ENCODE peak calls at places on chromosomes 2 and 18, in four cellular contexts. C is A549, F is H1, G is HepG2. B is an unnamed sample.

GRCh38 chr18:68699043-68699442 is 15.9 kb downstream of the TMX3 start:
- DNase-seq in C (no peak), F (no peak), G (no peak), B (no peak)

GRCh38 chr18:63152096-63152495 is 167.5 kb downstream of the BCL2 start:
- DNase-seq in C (no peak), F (no peak), G (no peak), B (no peak)

GRCh38 chr18:11989966-11990380 is 8.7 kb downstream of the IMPA2 start:
- DNase-seq in C (no peak), F (no peak), G (no peak), B (no peak)

GRCh38 chr18:62281684-62282083 is 43.4 kb upstream of the TNFRSF11A start:
- DNase-seq in C (no peak), F (no peak), G (no peak), B (no peak)

GRCh38 chr2:584863-585823 is 92.1 kb downstream of the TMEM18 start:
- DNase-seq in C (no peak), F (peak; percentile 42), G (no peak), B (no peak)

GRCh38 chr2:160334028-160334729 is 134.1 kb upstream of the ITGB6 start:
- DNase-seq in C (no peak), F (no peak), G (no peak), B (no peak)

GRCh38 chr2:195818521-195818920 is 161.5 kb downstream of the SLC39A10 start:
- DNase-seq in C (no peak), F (no peak), G (no peak), B (no peak)

GRCh38 chr2:43132523-43133301 is 93.7 kb downstream of the ZFP36L2 start:
- DNase-seq in C (no peak), F (no peak), G (no peak), B (no peak)

GRCh38 chr2:37894601-37895000 is 30.5 kb upstream of the RMDN2 start:
- DNase-seq in C (no peak), F (no peak), G (no peak), B (no peak)

GRCh38 chr2:37898448-37898847 is 26.6 kb upstream of the RMDN2 start:
- DNase-seq in C (no peak), F (no peak), G (no peak), B (no peak)

GRCh38 chr2:37895135-37895534 is 30.0 kb upstream of the RMDN2 start:
- DNase-seq in C (no peak), F (no peak), G (no peak), B (no peak)

GRCh38 chr2:37897511-37897910 is 27.6 kb upstream of the RMDN2 start:
- DNase-seq in C (no peak), F (no peak), G (no peak), B (no peak)

GRCh38 chr2:37896319-37896718 is 28.8 kb upstream of the RMDN2 start:
- DNase-seq in C (no peak), F (no peak), G (peak; percentile 56), B (no peak)
- TF ChIP-seq CTCF in C (peak; percentile 14), F (peak; percentile 49), G (peak; percentile 80), B (peak; percentile 9)

GRCh38 chr2:190359896-190360376 is 16.5 kb downstream of the INPP1 start:
- DNase-seq in C (no peak), F (no peak), G (peak; percentile 51), B (no peak)
- TF ChIP-seq JUN in C (no peak), F (no peak), G (peak; percentile 30), B (no peak)

GRCh38 chr2:121287956-121288355 is 3.0 kb upstream of the TFCP2L1 start:
- DNase-seq in C (no peak), F (no peak), G (no peak), B (no peak)

GRCh38 chr2:121286506-121286905 is 1.5 kb upstream of the TFCP2L1 start:
- DNase-seq in C (no peak), F (no peak), G (no peak), B (no peak)

GRCh38 chr2:121285926-121286325 is 924 bp upstream of the TFCP2L1 start:
- DNase-seq in C (no peak), F (no peak), G (no peak), B (no peak)

GRCh38 chr2:121288454-121289231 is 3.6 kb upstream of the TFCP2L1 start:
- DNase-seq in C (no peak), F (no peak), G (no peak), B (no peak)

DNA sequence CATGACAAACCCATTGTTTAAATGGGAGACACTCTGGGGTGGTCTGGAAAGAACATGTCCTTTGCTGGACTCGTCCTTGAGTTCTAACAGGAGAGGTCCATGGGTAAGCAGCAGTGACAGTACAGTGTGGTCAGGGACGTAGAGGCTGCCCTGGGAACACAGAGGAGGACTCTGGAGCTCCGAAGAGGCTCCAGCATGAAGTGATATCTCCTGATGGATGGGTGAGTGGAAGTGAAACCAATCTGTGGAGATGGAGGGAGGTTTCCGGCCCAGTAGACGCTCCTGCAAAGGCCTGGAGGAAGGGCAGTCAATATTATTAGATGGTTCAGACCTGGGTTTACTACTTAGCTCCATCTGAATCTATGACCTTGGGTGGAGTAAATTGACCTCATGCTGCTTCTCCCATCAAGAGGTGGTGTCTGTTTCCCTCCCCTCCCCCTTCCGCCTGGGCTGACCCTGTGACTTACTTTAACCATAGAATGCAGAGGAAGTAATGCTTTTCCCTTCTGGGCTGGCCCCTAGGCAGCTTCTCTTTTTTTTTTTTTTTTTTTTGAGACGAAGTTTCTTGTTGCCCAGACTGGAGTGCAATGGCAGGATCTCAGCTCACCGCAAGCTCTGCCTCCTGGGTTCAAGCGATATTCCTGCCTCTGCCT is 2.3 kb upstream of the TFCP2L1 start:
- DNase-seq in C (no peak), F (no peak), G (no peak), B (no peak)
- TF ChIP-seq RAD21 in C (no peak), F (no peak), G (no peak), B (no peak)

DNA sequence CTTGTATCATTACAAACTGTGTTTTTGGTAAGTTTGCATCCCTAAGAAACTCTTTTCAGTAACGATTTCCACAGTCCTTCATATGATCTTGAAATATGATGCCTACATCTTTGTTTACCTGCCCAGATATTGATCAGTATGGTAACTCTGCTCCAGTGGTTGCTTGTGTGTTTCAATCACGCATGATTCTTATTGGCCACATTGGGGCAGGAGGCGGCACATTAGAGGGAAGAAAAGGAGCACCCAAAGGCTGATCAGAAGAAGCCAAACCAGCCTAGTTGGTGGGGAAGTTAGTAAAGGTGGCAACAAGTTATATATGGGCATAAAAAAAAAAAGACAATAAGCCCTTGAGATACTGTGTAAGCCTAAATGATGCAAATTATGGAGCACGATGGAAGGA is 158.9 kb downstream of the RHBDD1 start:
- DNase-seq in C (no peak), F (no peak), G (peak; percentile 23), B (no peak)
- TF ChIP-seq CTCF in C (no peak), F (no peak), G (peak; percentile 56), B (no peak)

GRCh38 chr2:204913854-204914464 is 368.7 kb downstream of the PARD3B start:
- DNase-seq in C (no peak), F (no peak), G (no peak), B (peak; percentile 22)
- TF ChIP-seq JUN in C (no peak), F (no peak), G (no peak), B (no peak)

DNA sequence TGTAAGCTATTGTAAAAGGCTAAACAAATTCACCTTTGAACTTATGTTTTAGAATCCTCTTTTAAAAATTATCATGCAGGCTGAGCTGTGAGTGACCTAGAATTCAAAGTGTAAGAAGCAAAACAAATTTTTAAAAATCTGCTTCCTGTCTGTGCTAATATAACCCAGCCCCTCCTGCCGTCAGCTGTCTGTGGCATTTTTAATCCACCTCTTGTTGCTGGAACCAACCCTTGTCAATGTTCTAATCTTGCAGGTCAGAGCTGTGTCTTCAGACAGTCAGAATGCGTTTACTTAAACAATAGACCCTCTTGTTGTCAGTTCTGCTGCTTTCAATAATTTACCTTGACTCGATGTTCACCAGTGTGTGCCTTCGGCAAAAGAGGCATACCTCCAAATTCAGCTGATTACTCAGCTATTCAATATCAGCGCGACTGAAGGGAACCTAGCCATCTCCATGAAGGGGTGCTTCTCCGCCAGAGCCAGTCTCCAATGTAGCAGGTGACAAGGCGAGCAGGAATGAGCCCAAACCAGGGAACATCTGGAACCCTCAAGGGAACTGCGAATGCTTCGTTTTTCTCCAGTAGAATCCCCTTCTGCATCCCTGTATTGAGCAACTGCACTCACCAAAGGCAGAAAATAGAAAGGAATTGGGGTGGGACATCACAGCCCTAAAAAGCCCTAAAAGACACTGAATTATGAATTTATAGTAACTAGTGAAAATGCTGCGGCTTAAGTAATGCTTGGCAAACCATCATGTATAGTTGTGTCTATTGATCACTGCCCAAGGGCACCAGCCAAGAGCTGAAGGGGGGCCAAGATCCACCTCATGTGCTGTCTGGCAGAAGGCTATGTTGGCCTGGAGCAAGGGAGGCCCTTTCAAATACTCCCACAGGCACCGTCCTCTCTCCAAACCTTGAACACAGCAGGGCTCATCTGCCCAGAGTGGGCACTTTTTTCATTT is 62.5 kb downstream of the LYPD6B start:
- DNase-seq in C (no peak), F (no peak), G (no peak), B (no peak)
- TF ChIP-seq RAD21 in C (no peak), F (no peak), G (no peak), B (no peak)

GRCh38 chr2:233976087-233976486 is 58.9 kb downstream of the TRPM8 start:
- DNase-seq in C (no peak), F (no peak), G (no peak), B (no peak)

GRCh38 chr2:233974530-233975071 is 57.4 kb downstream of the TRPM8 start:
- DNase-seq in C (peak; percentile 93), F (no peak), G (peak; percentile 76), B (peak; percentile 48)

GRCh38 chr2:233977296-233977837 is 60.2 kb downstream of the TRPM8 start:
- DNase-seq in C (no peak), F (no peak), G (no peak), B (no peak)

GRCh38 chr2:233979748-233980147 is 62.6 kb downstream of the TRPM8 start:
- DNase-seq in C (no peak), F (no peak), G (no peak), B (no peak)

GRCh38 chr2:233976690-233977294 is 59.6 kb downstream of the TRPM8 start:
- DNase-seq in C (peak; percentile 64), F (no peak), G (peak; percentile 60), B (peak; percentile 7)
- TF ChIP-seq CTCF in C (peak; percentile 94), F (peak; percentile 53), G (peak; percentile 84), B (no peak)

DNA sequence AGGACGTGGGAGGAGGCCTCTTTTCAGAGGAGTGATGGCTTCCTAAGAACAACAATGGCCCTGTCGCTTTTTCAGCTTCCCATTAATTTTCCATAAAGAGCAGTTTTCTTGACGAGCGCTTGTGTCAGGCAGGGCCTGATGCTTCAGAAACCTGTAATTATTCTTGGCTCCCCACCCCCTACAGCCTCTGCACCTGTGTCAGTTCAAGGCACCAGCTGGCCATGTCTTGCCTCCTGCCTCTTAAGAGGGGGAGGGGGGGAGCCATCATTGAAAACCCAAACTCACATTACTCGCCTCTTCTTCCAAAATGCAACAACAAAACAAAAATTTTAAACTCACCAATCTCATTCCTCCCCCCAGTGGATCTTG is 32.3 kb downstream of the KLF7 start:
- DNase-seq in C (no peak), F (no peak), G (no peak), B (no peak)
- TF ChIP-seq JUN in C (no peak), F (no peak), G (no peak), B (no peak)

B was measured in K562.